ENCODE peak calls at places on chromosomes 3 and 15, in eight cellular contexts. H is neural progenitor cell; U is NCI-H146; P is HTR-8/SVneo; F is neural crest cell; J is GM10248; B is iPS DF 6.9; S is stimulated activated CD4-positive, alpha-beta T cell treated with anti-CD3 and anti-CD28 coated beads, Interleukin-15, amount 100 ng/mL, for 24 hours. V is an unnamed sample.

GRCh38 chr3:17638351-17638750 is 104.1 kb downstream of the TBC1D5 start:
- DNase-seq in F (no peak), U (no peak), J (no peak), B (no peak), S (no peak), P (no peak), H (no peak), V (no peak)

GRCh38 chr3:25441234-25441856 is 13.3 kb downstream of the RARB start:
- DNase-seq in B (no peak), U (no peak), S (peak), F (no peak), J (peak), H (peak), P (no peak), V (no peak)

GRCh38 chr15:61141497-61142125 is 87.5 kb downstream of the RORA start:
- DNase-seq in U (peak), J (no peak), B (no peak), S (no peak), H (no peak), F (no peak), P (no peak), V (no peak)

GRCh38 chr3:130644600-130645232 is 101.9 kb downstream of the PIK3R4 start:
- DNase-seq in U (no peak), S (no peak), B (no peak), J (no peak), P (no peak), F (no peak), H (no peak), V (no peak)

GRCh38 chr15:55289011-55289572 is 521 bp downstream of the RAB27A start:
- DNase-seq in S (peak), B (no peak), F (no peak), H (peak), J (peak), U (no peak), P (no peak), V (peak)

GRCh38 chr15:53482055-53482454 is 277.4 kb downstream of the WDR72 start:
- DNase-seq in B (no peak), S (no peak), U (no peak), F (no peak), H (no peak), J (no peak), P (no peak), V (no peak)

GRCh38 chr3:45994661-45995369 is 809 bp downstream of the FYCO1 start:
- DNase-seq in S (peak), F (no peak), H (peak), U (peak), P (no peak), J (peak), B (no peak), V (peak)

GRCh38 chr15:41692049-41692448 is 31.8 kb downstream of the MGA start:
- DNase-seq in S (no peak), J (no peak), F (no peak), P (no peak), H (no peak), B (no peak), U (no peak), V (no peak)

GRCh38 chr15:66995257-66995656 is 70.1 kb upstream of the SMAD3 start:
- DNase-seq in B (no peak), P (peak), S (no peak), U (no peak), F (no peak), H (no peak), J (no peak), V (no peak)

GRCh38 chr3:146967786-146968185 is 362.6 kb upstream of the PLSCR5 start:
- DNase-seq in B (no peak), U (no peak), J (no peak), H (no peak), P (no peak), F (no peak), S (no peak), V (no peak)

GRCh38 chr3:129233538-129233937 is 15.9 kb upstream of the COPG1 start:
- DNase-seq in F (no peak), S (no peak), U (no peak), P (no peak), J (peak), B (no peak), H (no peak), V (peak)

GRCh38 chr15:66921319-66921718 is 144.1 kb upstream of the SMAD3 start:
- DNase-seq in B (no peak), U (no peak), F (no peak), P (no peak), H (no peak), S (no peak), J (no peak), V (peak)

GRCh38 chr15:48775556-48775955 is 35.3 kb downstream of the CEP152 start:
- DNase-seq in H (no peak), U (no peak), B (no peak), P (no peak), S (no peak), F (no peak), J (no peak), V (no peak)

GRCh38 chr3:36373084-36373483 is 7.2 kb upstream of the STAC start:
- DNase-seq in F (no peak), S (no peak), H (no peak), J (no peak), P (no peak), U (no peak), B (no peak), V (no peak)

GRCh38 chr3:50174517-50174895 is 16.9 kb upstream of the GNAT1 start:
- DNase-seq in F (no peak), S (no peak), J (no peak), P (no peak), U (no peak), B (no peak), H (no peak), V (no peak)

GRCh38 chr3:125120370-125121122 is 64.7 kb upstream of the HEG1 start:
- DNase-seq in U (peak), P (no peak), S (no peak), H (peak), B (peak), F (peak), J (no peak), V (no peak)

GRCh38 chr3:107958151-107958550 is 132.7 kb downstream of the CD47 start:
- DNase-seq in H (no peak), J (no peak), B (no peak), U (no peak), F (no peak), P (no peak), S (no peak), V (no peak)

GRCh38 chr3:126268866-126269265 is 88.3 kb downstream of the KLF15 start:
- DNase-seq in B (no peak), H (no peak), F (no peak), P (no peak), J (no peak), U (no peak), S (no peak), V (no peak)

GRCh38 chr15:75842722-75843617 is at the start of gene UBE2Q2:
- DNase-seq in B (no peak), F (peak), P (peak), S (peak), J (peak), H (peak), U (peak), V (peak)

GRCh38 chr3:113124256-113124830 is 87.0 kb upstream of the BOC start:
- DNase-seq in U (no peak), S (no peak), J (no peak), F (no peak), H (peak), B (no peak), P (no peak), V (no peak)

GRCh38 chr3:157059661-157060060 is 100.3 kb downstream of the CCNL1 start:
- DNase-seq in B (no peak), S (no peak), H (no peak), U (no peak), F (no peak), J (no peak), P (no peak), V (no peak)

GRCh38 chr3:166282931-166283330 is 445.7 kb upstream of the BCHE start:
- DNase-seq in S (no peak), P (no peak), B (no peak), J (no peak), H (no peak), F (no peak), U (no peak), V (no peak)

GRCh38 chr3:31106204-31106603 is 211.7 kb upstream of the GADL1 start:
- DNase-seq in H (no peak), F (no peak), P (peak), S (no peak), J (no peak), U (peak), B (no peak), V (no peak)

GRCh38 chr15:29424118-29424517 is 154.5 kb upstream of the NSMCE3 start:
- DNase-seq in H (no peak), J (no peak), U (no peak), S (no peak), B (no peak), P (no peak), F (no peak), V (no peak)

GRCh38 chr3:185042357-185042756 is 110.5 kb downstream of the C3orf70 start:
- DNase-seq in H (no peak), P (no peak), S (no peak), F (no peak), B (no peak), J (no peak), U (no peak), V (no peak)

GRCh38 chr3:195548046-195548445 is 4.9 kb upstream of the PPP1R2 start:
- DNase-seq in B (no peak), P (no peak), U (peak), J (no peak), S (no peak), H (no peak), F (no peak), V (no peak)

GRCh38 chr3:146196789-146197188 is 35.8 kb upstream of the PLOD2 start:
- DNase-seq in B (no peak), P (no peak), F (no peak), S (no peak), U (peak), H (no peak), J (no peak), V (no peak)